ENCODE peak calls at places on chromosome 9, in eight cellular contexts. H is breast epithelium, F is lung, S is BJ, T is kidney epithelial cell, Q is colonic mucosa, B is ovary, G is spleen. Y is an unnamed sample.

GRCh38 chr9:98374385-98375051 is 119.1 kb upstream of the TBC1D2 start:
- DNase-seq in Q (peak), S (peak), H (no peak), F (no peak), G (no peak), B (no peak), T (peak), Y (no peak)

GRCh38 chr9:107888773-107889227 is 399.2 kb upstream of the KLF4 start:
- DNase-seq in F (no peak), B (no peak), Q (no peak), G (no peak), T (no peak), H (no peak), S (no peak), Y (no peak)

GRCh38 chr9:114769664-114770063 is 36.2 kb downstream of the TNFSF15 start:
- DNase-seq in S (no peak), G (no peak), F (no peak), H (no peak), T (no peak), B (no peak), Q (no peak), Y (no peak)

GRCh38 chr9:18194316-18194715 is 279.6 kb upstream of the ADAMTSL1 start:
- DNase-seq in G (no peak), H (no peak), T (no peak), S (no peak), F (no peak), B (no peak), Q (no peak), Y (no peak)

GRCh38 chr9:97853844-97854695 is 1.0 kb downstream of the FOXE1 start:
- DNase-seq in S (no peak), Q (no peak), H (no peak), F (no peak), T (no peak), B (no peak), G (peak), Y (no peak)

GRCh38 chr9:34634551-34634945 is 3.0 kb downstream of the SIGMAR1 start:
- DNase-seq in S (no peak), T (no peak), H (no peak), B (no peak), F (no peak), G (no peak), Q (no peak), Y (no peak)

GRCh38 chr9:127987103-127987614 is 6.4 kb upstream of the EEIG1 start:
- DNase-seq in B (no peak), S (no peak), H (peak), F (no peak), Q (no peak), T (no peak), G (no peak), Y (no peak)

GRCh38 chr9:98182069-98182820 is 10.2 kb downstream of the CORO2A start:
- DNase-seq in F (no peak), S (no peak), Q (no peak), H (no peak), B (no peak), T (no peak), G (no peak), Y (no peak)

GRCh38 chr9:20552874-20553624 is 69.2 kb downstream of the MLLT3 start:
- DNase-seq in H (no peak), Q (no peak), S (no peak), G (no peak), B (no peak), T (no peak), F (no peak), Y (no peak)

GRCh38 chr9:133135193-133135745 is 14.2 kb upstream of the RALGDS start:
- DNase-seq in G (no peak), B (peak), Q (peak), T (peak), S (no peak), H (peak), F (no peak), Y (no peak)

GRCh38 chr9:98775831-98776441 is 20.4 kb downstream of the ANKS6 start:
- DNase-seq in Q (peak), H (peak), B (no peak), S (no peak), G (no peak), F (no peak), T (no peak), Y (peak)

GRCh38 chr9:120366646-120367019 is 213.3 kb downstream of the CDK5RAP2 start:
- DNase-seq in T (peak), Q (no peak), B (peak), H (no peak), S (peak), F (peak), G (no peak), Y (peak)

GRCh38 chr9:104808030-104808614 is 44.2 kb downstream of the NIPSNAP3B start:
- DNase-seq in F (no peak), T (no peak), G (no peak), Q (no peak), H (no peak), B (peak), S (no peak), Y (no peak)

GRCh38 chr9:89542461-89543021 is 44.6 kb upstream of the SEMA4D start:
- DNase-seq in S (no peak), F (no peak), T (no peak), Q (no peak), B (no peak), H (no peak), G (peak), Y (no peak)

GRCh38 chr9:127540664-127541041 is 71.4 kb upstream of the STXBP1 start:
- DNase-seq in F (peak), G (no peak), H (peak), Q (no peak), B (no peak), S (no peak), T (no peak), Y (no peak)

GRCh38 chr9:110752766-110753165 is 84.2 kb downstream of the MUSK start:
- DNase-seq in Q (no peak), S (peak), H (no peak), B (no peak), G (no peak), T (peak), F (no peak), Y (peak)

GRCh38 chr9:81410201-81410600 is 279.1 kb downstream of the TLE1 start:
- DNase-seq in F (no peak), B (no peak), H (no peak), T (peak), G (no peak), Q (no peak), S (peak), Y (no peak)

GRCh38 chr9:123522921-123523320 is 166.9 kb downstream of the CRB2 start:
- DNase-seq in H (no peak), Q (no peak), T (no peak), S (no peak), F (no peak), B (no peak), G (no peak), Y (peak)

GRCh38 chr9:23821400-23822181 is 4.4 kb downstream of the ELAVL2 start:
- DNase-seq in F (no peak), T (no peak), S (no peak), G (no peak), H (no peak), B (no peak), Q (peak), Y (no peak)

GRCh38 chr9:93624431-93624834 is 48.0 kb downstream of the PHF2 start:
- DNase-seq in G (no peak), B (no peak), F (no peak), H (no peak), T (no peak), Q (no peak), S (no peak), Y (no peak)

GRCh38 chr9:110875275-110875674 is 163.0 kb downstream of the LPAR1 start:
- DNase-seq in Q (peak), H (no peak), S (no peak), G (no peak), B (no peak), F (peak), T (no peak), Y (no peak)

GRCh38 chr9:22026696-22027095 is 17.6 kb upstream of the CDKN2B start:
- DNase-seq in B (no peak), H (no peak), F (no peak), T (no peak), S (no peak), G (no peak), Q (no peak), Y (no peak)

GRCh38 chr9:12224449-12224848 is 468.7 kb upstream of the TYRP1 start:
- DNase-seq in S (no peak), Q (no peak), B (no peak), H (no peak), F (no peak), T (no peak), G (no peak), Y (no peak)

GRCh38 chr9:128733256-128733655 is 9.3 kb upstream of the ZDHHC12 start:
- DNase-seq in Q (peak), T (peak), F (peak), H (peak), B (peak), S (no peak), G (no peak), Y (peak)

GRCh38 chr9:115593587-115594091 is 475.7 kb upstream of the TNC start:
- DNase-seq in Q (no peak), H (no peak), T (no peak), G (no peak), F (no peak), S (no peak), B (no peak), Y (peak)

GRCh38 chr9:122332083-122332482 is 38.7 kb upstream of the PTGS1 start:
- DNase-seq in B (no peak), T (no peak), S (no peak), Q (no peak), G (no peak), H (no peak), F (no peak), Y (no peak)

GRCh38 chr9:137974746-137975526 is 97.4 kb downstream of the CACNA1B start:
- DNase-seq in Q (no peak), T (no peak), H (no peak), S (no peak), B (no peak), G (peak), F (no peak), Y (no peak)

GRCh38 chr9:79662553-79662956 is 90.8 kb downstream of the TLE4 start:
- DNase-seq in B (no peak), S (peak), Q (no peak), F (no peak), G (no peak), H (no peak), T (no peak), Y (no peak)

GRCh38 chr9:74336161-74336560 is 161.0 kb upstream of the RORB start:
- DNase-seq in H (no peak), B (no peak), F (no peak), Q (no peak), G (no peak), S (no peak), T (no peak), Y (no peak)

GRCh38 chr9:105690742-105691141 is 3.6 kb upstream of the TMEM38B start:
- DNase-seq in G (no peak), B (no peak), Q (no peak), H (no peak), S (no peak), F (no peak), T (no peak), Y (no peak)

GRCh38 chr9:15485836-15486678 is 24.7 kb downstream of the PSIP1 start:
- DNase-seq in Q (no peak), G (no peak), H (no peak), F (no peak), T (no peak), B (no peak), S (no peak), Y (no peak)

GRCh38 chr9:87324613-87325194 is 173.0 kb upstream of the DAPK1 start:
- DNase-seq in Q (no peak), B (no peak), H (no peak), G (no peak), F (no peak), S (no peak), T (no peak), Y (peak)

GRCh38 chr9:93316726-93317494 is 133.0 kb downstream of the WNK2 start:
- DNase-seq in S (no peak), Q (no peak), F (no peak), H (no peak), T (no peak), G (no peak), B (no peak), Y (no peak)

GRCh38 chr9:121735065-121735791 is 83.8 kb downstream of the DAB2IP start:
- DNase-seq in T (no peak), Q (peak), F (no peak), B (no peak), G (no peak), H (no peak), S (peak), Y (peak)

DNA sequence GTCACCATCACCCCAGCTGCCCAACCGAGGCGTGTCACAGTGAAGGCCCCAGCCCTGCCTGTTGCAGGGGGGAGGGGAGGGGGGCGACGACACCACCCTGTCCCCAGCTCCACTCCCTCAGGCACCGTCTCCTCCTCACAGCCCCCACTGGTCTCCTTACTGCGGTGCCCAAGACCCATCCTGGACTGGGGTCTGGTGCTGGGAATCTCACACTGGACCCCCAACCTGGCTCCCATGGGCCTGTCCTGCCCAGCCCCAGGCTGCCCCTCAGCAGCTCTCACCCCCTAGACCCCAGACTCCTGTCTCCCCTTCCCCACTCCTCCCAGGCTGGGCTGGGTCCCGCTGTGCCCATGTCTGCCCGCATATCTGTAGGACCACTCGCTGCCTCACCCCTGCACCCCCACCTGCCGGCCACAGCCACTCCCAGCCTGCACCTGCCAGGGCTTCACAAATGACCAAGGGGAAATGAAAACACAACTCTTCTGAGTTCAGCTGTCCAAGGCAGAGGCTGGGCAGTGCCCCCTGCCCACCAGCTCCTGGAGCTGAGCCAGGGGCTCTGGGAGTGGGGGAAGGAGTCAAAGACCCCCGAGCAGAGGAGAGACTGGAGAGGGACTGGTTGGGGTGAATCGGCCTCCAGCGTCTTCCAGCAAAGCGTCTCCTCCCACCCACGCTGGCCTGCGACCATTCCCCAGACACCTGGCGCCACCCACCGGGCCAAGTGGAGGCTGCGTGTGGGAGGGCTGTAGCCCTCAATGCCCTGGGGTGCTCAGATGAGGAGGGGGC is 32.6 kb upstream of the EGFL7 start:
- DNase-seq in Q (peak), T (no peak), F (peak), S (no peak), B (no peak), H (no peak), G (peak), Y (no peak)
- TF ChIP-seq CTCF in Q (peak), T (peak), F (peak), S (peak), B (no peak), H (no peak), G (peak), Y (peak)

DNA sequence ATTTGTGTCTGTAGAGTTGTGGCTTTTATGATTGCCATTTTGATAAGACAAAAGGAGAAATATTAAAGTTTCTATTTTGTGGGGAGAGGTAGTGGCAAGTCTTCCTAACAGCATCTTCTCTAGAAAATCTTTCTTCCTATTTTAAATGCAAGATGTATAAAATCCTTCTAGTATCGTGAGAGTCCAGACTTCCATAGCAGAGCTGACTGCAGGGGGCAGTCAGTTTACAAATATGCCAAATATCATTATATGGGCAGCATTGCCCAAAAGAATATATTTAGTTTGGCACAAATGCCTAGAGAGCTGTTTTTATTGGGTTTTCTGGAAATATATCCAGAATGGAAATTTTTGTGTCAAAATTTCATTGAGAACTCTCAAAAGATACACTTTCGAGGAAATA is 82.1 kb upstream of the ALDH1A1 start:
- DNase-seq in B (no peak), H (no peak), S (no peak), G (no peak), Q (no peak), F (no peak), T (no peak), Y (no peak)
- TF ChIP-seq CTCF in B (no peak), H (no peak), S (no peak), G (no peak), Q (no peak), F (no peak), T (no peak), Y (no peak)

GRCh38 chr9:78289474-78289873 is 7.5 kb upstream of the PSAT1 start:
- DNase-seq in S (no peak), H (no peak), G (no peak), F (peak), T (no peak), B (no peak), Q (no peak), Y (no peak)
- TF ChIP-seq CTCF in S (no peak), H (no peak), G (no peak), F (no peak), T (no peak), B (no peak), Q (no peak), Y (no peak)

DNA sequence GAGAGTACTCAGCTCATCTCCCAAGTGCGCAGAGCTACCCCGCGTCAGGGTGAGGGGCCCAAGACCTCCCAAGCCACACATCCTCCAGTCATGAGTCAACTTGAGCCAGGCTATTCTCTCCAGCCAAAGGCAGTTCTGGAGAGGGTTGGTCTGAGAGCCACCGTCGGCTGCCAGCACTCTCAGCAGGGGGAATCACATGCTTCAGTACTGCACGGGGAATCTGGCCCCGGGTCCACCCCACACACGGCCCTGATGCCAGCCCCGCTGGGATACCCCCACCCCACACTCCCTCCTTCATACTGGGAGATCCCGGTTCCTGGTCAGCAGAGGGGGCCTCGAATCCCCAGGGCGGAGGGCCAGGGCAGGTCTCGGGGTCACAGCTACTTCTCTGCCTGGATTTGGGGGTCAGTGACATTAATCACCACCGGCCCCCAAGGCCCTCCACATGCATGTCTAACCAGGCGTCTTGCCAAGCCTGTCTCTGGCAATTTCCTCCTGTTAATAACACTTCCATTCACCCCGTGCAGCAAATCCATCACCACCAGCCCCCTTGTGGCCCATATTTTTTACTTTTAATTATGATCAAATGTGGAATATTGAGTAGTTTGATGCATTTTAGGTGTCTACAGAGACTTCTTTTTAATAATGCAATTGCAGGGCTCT is 102.9 kb upstream of the PPP1R26 start:
- DNase-seq in F (no peak), T (no peak), G (no peak), S (no peak), B (no peak), Q (no peak), H (no peak), Y (no peak)
- TF ChIP-seq CTCF in F (no peak), T (no peak), G (no peak), S (no peak), B (no peak), Q (no peak), H (no peak), Y (no peak)

DNA sequence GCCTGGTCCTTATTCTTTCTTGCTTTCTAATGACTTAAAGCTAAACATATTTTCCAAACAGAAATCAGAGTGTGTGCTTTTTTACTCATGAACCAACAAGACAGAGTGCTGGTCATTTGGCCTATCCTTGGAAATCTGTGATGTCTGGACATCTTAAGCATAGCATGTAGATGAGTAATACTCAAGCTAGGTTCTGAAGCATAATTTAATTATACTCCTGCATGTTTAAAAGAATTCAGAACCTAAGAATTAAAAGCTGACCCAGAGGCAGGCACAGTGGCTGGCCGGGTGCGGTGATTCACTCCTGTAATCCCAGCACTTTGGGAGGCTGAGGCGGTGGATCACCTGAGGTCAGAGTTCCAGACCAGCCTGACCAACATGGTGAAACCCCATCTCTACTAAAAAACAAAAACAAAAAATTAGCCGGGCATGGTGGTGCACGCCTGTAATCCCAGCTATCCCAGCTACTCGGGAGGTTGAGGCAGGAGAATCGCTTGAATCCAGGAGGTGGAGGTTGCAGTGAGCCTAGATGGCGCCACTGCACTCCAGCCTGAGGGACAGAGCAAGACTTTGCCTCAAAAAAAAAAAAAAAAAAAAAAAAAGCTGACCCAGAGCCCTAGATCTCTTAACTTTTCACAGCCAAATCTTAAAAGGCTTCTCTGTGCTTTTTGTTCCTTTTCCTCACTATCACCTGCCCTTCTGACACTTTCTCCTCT is 16.2 kb upstream of the TJP2 start:
- DNase-seq in T (no peak), Q (no peak), H (no peak), G (no peak), F (no peak), B (no peak), S (peak), Y (no peak)
- TF ChIP-seq CTCF in T (peak), Q (no peak), H (no peak), G (no peak), F (no peak), B (no peak), S (peak), Y (peak)

GRCh38 chr9:109064963-109065701 is 51.8 kb upstream of the CTNNAL1 start:
- DNase-seq in H (no peak), G (no peak), Q (no peak), B (no peak), F (no peak), T (peak), S (peak), Y (no peak)

GRCh38 chr9:109068764-109069163 is 51.0 kb downstream of the TMEM245 start:
- DNase-seq in H (no peak), T (no peak), B (no peak), S (no peak), F (no peak), Q (no peak), G (no peak), Y (no peak)

GRCh38 chr9:109062543-109062942 is 49.2 kb upstream of the CTNNAL1 start:
- DNase-seq in Q (no peak), T (no peak), S (no peak), G (no peak), H (no peak), F (no peak), B (no peak), Y (no peak)

GRCh38 chr9:109060235-109060634 is 46.9 kb upstream of the CTNNAL1 start:
- DNase-seq in F (no peak), B (no peak), T (no peak), H (no peak), G (no peak), Q (no peak), S (no peak), Y (no peak)

GRCh38 chr9:109063765-109064164 is 50.5 kb upstream of the CTNNAL1 start:
- DNase-seq in Q (no peak), F (peak), H (no peak), G (no peak), T (peak), B (no peak), S (no peak), Y (no peak)
- TF ChIP-seq CTCF in Q (no peak), F (no peak), H (no peak), G (no peak), T (no peak), B (no peak), S (peak), Y (no peak)

GRCh38 chr9:37329576-37329975 is 92.9 kb upstream of the GRHPR start:
- DNase-seq in F (no peak), H (no peak), S (no peak), B (no peak), Q (no peak), T (no peak), G (no peak), Y (no peak)
- TF ChIP-seq CTCF in F (no peak), H (no peak), S (peak), B (no peak), Q (no peak), T (peak), G (peak), Y (peak)

GRCh38 chr9:91033802-91034201 is 232.2 kb downstream of the SYK start:
- DNase-seq in S (no peak), T (no peak), H (no peak), Q (peak), B (no peak), F (no peak), G (peak), Y (no peak)
- TF ChIP-seq CTCF in S (peak), T (peak), H (no peak), Q (peak), B (no peak), F (no peak), G (peak), Y (peak)